ENCODE peak calls at places on chromosome 7, in ten cellular contexts. J, B, P, S, W, H, R, A, K and F are unnamed samples.

GRCh38 chr7:121994625-121995410 is 121.9 kb downstream of the PTPRZ1 start:
- DNase-seq in J (peak), B (peak), P (peak), S (peak), W (peak), H (peak), R (peak), A (peak), K (peak), F (peak)

GRCh38 chr7:51220226-51220625 is 96.4 kb downstream of the COBL start:
- DNase-seq in J (no peak), B (no peak), P (no peak), S (no peak), W (no peak), H (no peak), R (no peak), A (no peak), K (no peak), F (no peak)

GRCh38 chr7:128410092-128410665 is 397 bp upstream of the IMPDH1 start:
- DNase-seq in J (peak), B (peak), P (peak), S (peak), W (peak), H (peak), R (peak), A (peak), K (peak), F (peak)

GRCh38 chr7:30176463-30177090 is 41.8 kb downstream of the MTURN start:
- DNase-seq in J (no peak), B (no peak), P (no peak), S (no peak), W (no peak), H (no peak), R (no peak), A (no peak), K (no peak), F (no peak)

GRCh38 chr7:71657386-71657785 is 525.4 kb downstream of the GALNT17 start:
- DNase-seq in J (no peak), B (no peak), P (no peak), S (no peak), W (no peak), H (no peak), R (no peak), A (no peak), K (no peak), F (no peak)

GRCh38 chr7:132138817-132139216 is 437.5 kb downstream of the PLXNA4 start:
- DNase-seq in J (no peak), B (peak), P (no peak), S (peak), W (no peak), H (no peak), R (no peak), A (peak), K (peak), F (no peak)

GRCh38 chr7:2968176-2968575 is 75.5 kb downstream of the CARD11 start:
- DNase-seq in J (no peak), B (no peak), P (no peak), S (no peak), W (no peak), H (no peak), R (no peak), A (no peak), K (no peak), F (no peak)

GRCh38 chr7:116687801-116688201 is 15.8 kb downstream of the MET start:
- DNase-seq in J (peak), B (peak), P (no peak), S (peak), W (no peak), H (peak), R (peak), A (peak), K (peak), F (no peak)

GRCh38 chr7:9488555-9488954 is 1055.1 kb downstream of the NXPH1 start:
- DNase-seq in J (peak), B (peak), P (no peak), S (peak), W (no peak), H (peak), R (peak), A (no peak), K (peak), F (no peak)

GRCh38 chr7:76234931-76235441 is 33.3 kb downstream of the SRRM3 start:
- DNase-seq in J (peak), B (peak), P (peak), S (peak), W (peak), H (peak), R (peak), A (peak), K (peak), F (peak)

GRCh38 chr7:93374345-93374940 is 142.3 kb downstream of the VPS50 start:
- DNase-seq in J (peak), B (peak), P (peak), S (peak), W (peak), H (peak), R (peak), A (peak), K (peak), F (no peak)
- TF ChIP-seq CTCF in J (peak), B (peak), P (peak), S (peak), W (peak), H (peak), R (peak), A (peak), K (peak), F (peak)

GRCh38 chr7:113402005-113402404 is 283.7 kb upstream of the SMIM30 start:
- DNase-seq in J (no peak), B (no peak), P (no peak), S (no peak), W (no peak), H (no peak), R (no peak), A (no peak), K (no peak), F (no peak)

GRCh38 chr7:113405296-113406056 is 287.1 kb upstream of the SMIM30 start:
- DNase-seq in J (no peak), B (no peak), P (no peak), S (no peak), W (no peak), H (no peak), R (no peak), A (no peak), K (no peak), F (no peak)

GRCh38 chr7:113408999-113409398 is 290.6 kb upstream of the SMIM30 start:
- DNase-seq in J (no peak), B (no peak), P (no peak), S (no peak), W (no peak), H (no peak), R (no peak), A (no peak), K (peak), F (no peak)

GRCh38 chr7:113404245-113404644 is 285.9 kb upstream of the SMIM30 start:
- DNase-seq in J (no peak), B (peak), P (peak), S (no peak), W (peak), H (peak), R (no peak), A (peak), K (no peak), F (no peak)
- TF ChIP-seq CTCF in J (peak), B (peak), P (peak), S (peak), W (no peak), H (peak), R (no peak), A (peak), K (no peak), F (no peak)

GRCh38 chr7:81285142-81285871 is 366.5 kb upstream of the SEMA3C start:
- DNase-seq in J (peak), B (peak), P (no peak), S (peak), W (no peak), H (peak), R (peak), A (no peak), K (peak), F (no peak)
- TF ChIP-seq CTCF in J (peak), B (no peak), P (no peak), S (peak), W (no peak), H (no peak), R (no peak), A (no peak), K (no peak), F (no peak)

DNA sequence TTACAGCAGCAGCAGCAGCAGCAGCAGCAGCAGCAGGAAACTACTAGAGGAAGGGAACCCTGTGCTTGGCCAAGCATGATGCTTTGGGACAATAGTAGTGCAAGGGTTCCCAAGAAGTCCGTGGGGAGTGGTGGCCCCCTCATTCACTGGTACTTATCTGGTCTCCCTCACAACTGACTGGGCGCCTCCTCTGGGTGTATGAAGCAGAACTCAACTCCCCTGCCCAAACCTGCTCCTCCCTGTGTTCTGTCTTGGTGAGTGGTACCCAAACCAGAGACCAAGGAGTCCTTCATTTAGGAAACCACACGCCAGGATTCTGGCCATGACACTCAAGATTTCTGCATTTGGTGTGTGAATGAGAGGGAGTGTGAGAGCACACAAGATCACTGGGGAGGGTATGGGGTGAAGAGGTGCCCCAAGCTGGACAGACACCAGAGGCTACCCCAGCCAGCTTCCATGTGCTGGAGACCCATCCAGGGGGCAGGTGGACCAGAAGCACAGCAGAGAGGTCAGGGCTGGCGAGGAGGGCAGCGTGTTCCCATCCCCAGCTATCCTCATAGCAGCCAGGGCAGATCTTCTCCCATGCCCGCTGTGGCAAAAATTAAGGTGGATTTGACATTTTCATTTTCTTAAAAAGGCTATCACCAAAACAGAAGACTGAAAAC is 10.6 kb upstream of the ZNF777 start:
- DNase-seq in J (no peak), B (no peak), P (no peak), S (no peak), W (no peak), H (no peak), R (no peak), A (no peak), K (no peak), F (no peak)
- TF ChIP-seq CTCF in J (no peak), B (no peak), P (no peak), S (no peak), W (no peak), H (no peak), R (no peak), A (no peak), K (no peak), F (no peak)

GRCh38 chr7:102451371-102452054 is 13.2 kb downstream of the ALKBH4 start:
- DNase-seq in J (no peak), B (peak), P (peak), S (peak), W (peak), H (peak), R (no peak), A (peak), K (peak), F (no peak)
- TF ChIP-seq CTCF in J (no peak), B (no peak), P (peak), S (no peak), W (no peak), H (no peak), R (no peak), A (peak), K (no peak), F (no peak)

GRCh38 chr7:43652364-43652763 is 69.5 kb downstream of the STK17A start:
- DNase-seq in J (no peak), B (no peak), P (no peak), S (no peak), W (no peak), H (no peak), R (peak), A (no peak), K (no peak), F (no peak)
- TF ChIP-seq CTCF in J (peak), B (no peak), P (peak), S (no peak), W (no peak), H (no peak), R (no peak), A (no peak), K (no peak), F (no peak)

GRCh38 chr7:142874409-142874808 is 11.1 kb downstream of the TRPV6 start:
- DNase-seq in J (no peak), B (no peak), P (no peak), S (no peak), W (no peak), H (no peak), R (no peak), A (no peak), K (no peak), F (no peak)

GRCh38 chr7:142872106-142872675 is 13.4 kb downstream of the TRPV6 start:
- DNase-seq in J (no peak), B (no peak), P (no peak), S (no peak), W (no peak), H (no peak), R (no peak), A (no peak), K (no peak), F (peak)

GRCh38 chr7:142874837-142875236 is 10.7 kb downstream of the TRPV6 start:
- DNase-seq in J (no peak), B (no peak), P (no peak), S (no peak), W (no peak), H (no peak), R (no peak), A (no peak), K (no peak), F (no peak)

GRCh38 chr7:142873871-142874270 is 11.7 kb downstream of the TRPV6 start:
- DNase-seq in J (no peak), B (no peak), P (no peak), S (no peak), W (no peak), H (no peak), R (no peak), A (no peak), K (no peak), F (no peak)

GRCh38 chr7:142873281-142873784 is 12.2 kb downstream of the TRPV6 start:
- DNase-seq in J (no peak), B (no peak), P (peak), S (no peak), W (no peak), H (no peak), R (no peak), A (peak), K (no peak), F (peak)
- TF ChIP-seq CTCF in J (peak), B (peak), P (peak), S (peak), W (peak), H (peak), R (peak), A (peak), K (peak), F (peak)

DNA sequence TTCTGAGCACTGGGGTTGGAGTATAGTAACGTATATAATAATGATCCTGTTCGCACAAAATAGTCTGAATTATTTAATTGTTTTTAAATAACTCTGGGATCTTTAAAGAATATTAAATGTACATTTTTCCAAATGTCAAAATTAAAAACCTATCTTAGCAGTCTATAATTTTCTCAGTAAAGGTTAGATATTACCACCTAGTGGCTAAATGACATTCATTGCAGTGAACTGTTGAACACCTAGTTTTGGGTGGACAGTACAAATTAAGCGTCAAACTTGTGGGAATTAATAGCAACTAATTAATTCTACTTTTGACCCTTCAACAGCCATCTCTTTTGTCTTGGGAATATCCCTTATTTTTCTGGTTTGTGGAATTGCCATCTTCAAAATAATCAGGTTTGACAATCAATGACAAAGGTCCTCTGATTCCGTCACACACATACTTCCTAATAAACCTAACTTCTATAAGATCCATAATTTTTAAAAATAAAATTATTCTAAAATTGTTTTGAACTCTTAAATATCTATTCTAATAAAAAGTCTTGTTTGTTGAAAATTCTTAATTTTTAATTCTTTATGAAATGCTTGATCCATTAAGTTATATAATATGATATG is 165.7 kb downstream of the SEMA3D start:
- DNase-seq in J (no peak), B (peak), P (peak), S (no peak), W (peak), H (peak), R (no peak), A (peak), K (no peak), F (no peak)
- TF ChIP-seq CTCF in J (peak), B (peak), P (peak), S (peak), W (peak), H (peak), R (peak), A (peak), K (peak), F (peak)